ENCODE peak calls at places on chromosomes 11 and 22, in six cellular contexts. G is prostate gland; Z is CD4-positive, CD25-positive, alpha-beta regulatory T cell; T is right lobe of liver; J is SHP77 treated with DMSO at 0.1 percent for 48 hours; N is cardiac fibroblast. O is an unnamed sample.

GRCh38 chr22:16777284-16777924 is 47.8 kb downstream of the XKR3 start:
- DNase-seq in G (no peak), Z (no peak), T (no peak), J (no peak), N (no peak), O (no peak)

GRCh38 chr22:49423125-49423650 is 404.5 kb downstream of the BRD1 start:
- DNase-seq in G (no peak), Z (no peak), T (no peak), J (no peak), N (no peak), O (no peak)

GRCh38 chr11:12205330-12205729 is 94.9 kb downstream of the MICAL2 start:
- DNase-seq in G (no peak), Z (no peak), T (no peak), J (no peak), N (peak; percentile 76), O (no peak)

GRCh38 chr22:42978453-42979103 is 36.4 kb downstream of the PACSIN2 start:
- DNase-seq in G (peak; percentile 63), Z (no peak), T (no peak), J (no peak), N (peak; percentile 85), O (no peak)

GRCh38 chr11:114615448-114616361 is 20.1 kb upstream of the NXPE4 start:
- DNase-seq in G (no peak), Z (no peak), T (no peak), J (no peak), N (no peak), O (peak; percentile 1)

GRCh38 chr11:831132-831864 is 1.5 kb upstream of the CD151 start:
- DNase-seq in G (no peak), Z (no peak), T (no peak), J (no peak), N (peak; percentile 47), O (no peak)

GRCh38 chr22:49962751-49963646 is 2.4 kb downstream of the PIM3 start:
- DNase-seq in G (peak; percentile 22), Z (no peak), T (peak; percentile 55), J (no peak), N (no peak), O (peak; percentile 75)

GRCh38 chr22:48121984-48122383 is 1359.5 kb downstream of the TBC1D22A start:
- DNase-seq in G (no peak), Z (no peak), T (no peak), J (no peak), N (no peak), O (no peak)

GRCh38 chr11:131195801-131196517 is 174.5 kb upstream of the NTM start:
- DNase-seq in G (peak; percentile 62), Z (no peak), T (no peak), J (no peak), N (peak; percentile 10), O (peak; percentile 36)

GRCh38 chr11:12130180-12130980 is 20.0 kb downstream of the MICAL2 start:
- DNase-seq in G (no peak), Z (peak; percentile 41), T (no peak), J (no peak), N (no peak), O (peak; percentile 63)